ENCODE peak calls at places on chromosome 22, in four cellular contexts. One of them, this sample, is unnamed.

GRCh38 chr22:45064313-45065268 is 54.8 kb upstream of the PHF21B start:
- DNase-seq in HepG2: no peak
- DNase-seq in GM12878: peak
- DNase-seq in K562: no peak
- DNase-seq in this sample: no peak

GRCh38 chr22:23796461-23796860 is 9.7 kb downstream of the SMARCB1 start:
- DNase-seq in HepG2: no peak
- DNase-seq in GM12878: no peak
- DNase-seq in K562: no peak
- DNase-seq in this sample: no peak

GRCh38 chr22:44828193-44828592 is 75.8 kb downstream of the ARHGAP8 start:
- DNase-seq in HepG2: no peak
- DNase-seq in GM12878: no peak
- DNase-seq in K562: peak
- DNase-seq in this sample: peak

GRCh38 chr22:39598017-39598965 is 27.7 kb downstream of the CACNA1I start:
- DNase-seq in HepG2: no peak
- DNase-seq in GM12878: no peak
- DNase-seq in K562: peak
- DNase-seq in this sample: peak

GRCh38 chr22:17369553-17370035 is 334 bp downstream of the CECR2 start:
- DNase-seq in HepG2: no peak
- DNase-seq in GM12878: no peak
- DNase-seq in K562: peak
- DNase-seq in this sample: peak

GRCh38 chr22:30694171-30694637 is 470 bp upstream of the OSBP2 start:
- DNase-seq in HepG2: no peak
- DNase-seq in GM12878: no peak
- DNase-seq in K562: no peak
- DNase-seq in this sample: peak

GRCh38 chr22:31332886-31333285 is 13.3 kb downstream of the PATZ1 start:
- DNase-seq in HepG2: no peak
- DNase-seq in GM12878: no peak
- DNase-seq in K562: no peak
- DNase-seq in this sample: no peak

GRCh38 chr22:30176431-30176830 is 70.1 kb downstream of the LIF start:
- DNase-seq in HepG2: no peak
- DNase-seq in GM12878: no peak
- DNase-seq in K562: no peak
- DNase-seq in this sample: no peak

GRCh38 chr22:30325724-30326703 is 727 bp downstream of the TBC1D10A start:
- DNase-seq in HepG2: no peak
- DNase-seq in GM12878: no peak
- DNase-seq in K562: peak
- DNase-seq in this sample: peak

GRCh38 chr22:20219667-20220628 is 48.2 kb downstream of the RTN4R start:
- DNase-seq in HepG2: no peak
- DNase-seq in GM12878: no peak
- DNase-seq in K562: peak
- DNase-seq in this sample: peak
- TF ChIP-seq TARDBP in HepG2: no peak
- TF ChIP-seq TARDBP in GM12878: no peak
- TF ChIP-seq TARDBP in K562: no peak
- TF ChIP-seq TARDBP in this sample: no peak

DNA sequence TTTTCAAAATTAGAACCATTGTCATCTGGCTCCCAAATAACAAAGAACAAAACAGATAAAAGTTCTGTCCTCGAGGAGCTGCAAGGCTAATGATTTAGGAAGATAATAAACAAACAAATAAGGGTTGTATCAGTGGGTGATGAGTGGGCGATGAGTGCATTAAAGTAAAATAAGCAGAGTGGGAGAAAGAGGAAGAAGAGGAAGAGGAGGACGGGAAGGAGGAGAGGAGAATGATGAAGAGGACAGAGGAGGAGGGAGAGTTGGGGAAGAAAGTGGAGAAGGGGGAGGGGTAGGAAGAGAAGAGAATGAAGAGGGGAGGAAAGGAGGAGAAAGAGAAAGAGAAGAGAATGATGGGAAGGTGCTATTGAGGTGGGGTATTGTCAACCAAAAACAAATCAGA is 33.4 kb upstream of the ISX start:
- DNase-seq in HepG2: no peak
- DNase-seq in GM12878: no peak
- DNase-seq in K562: no peak
- DNase-seq in this sample: no peak
- TF ChIP-seq TARDBP in HepG2: no peak
- TF ChIP-seq TARDBP in GM12878: no peak
- TF ChIP-seq TARDBP in K562: no peak
- TF ChIP-seq TARDBP in this sample: no peak

DNA sequence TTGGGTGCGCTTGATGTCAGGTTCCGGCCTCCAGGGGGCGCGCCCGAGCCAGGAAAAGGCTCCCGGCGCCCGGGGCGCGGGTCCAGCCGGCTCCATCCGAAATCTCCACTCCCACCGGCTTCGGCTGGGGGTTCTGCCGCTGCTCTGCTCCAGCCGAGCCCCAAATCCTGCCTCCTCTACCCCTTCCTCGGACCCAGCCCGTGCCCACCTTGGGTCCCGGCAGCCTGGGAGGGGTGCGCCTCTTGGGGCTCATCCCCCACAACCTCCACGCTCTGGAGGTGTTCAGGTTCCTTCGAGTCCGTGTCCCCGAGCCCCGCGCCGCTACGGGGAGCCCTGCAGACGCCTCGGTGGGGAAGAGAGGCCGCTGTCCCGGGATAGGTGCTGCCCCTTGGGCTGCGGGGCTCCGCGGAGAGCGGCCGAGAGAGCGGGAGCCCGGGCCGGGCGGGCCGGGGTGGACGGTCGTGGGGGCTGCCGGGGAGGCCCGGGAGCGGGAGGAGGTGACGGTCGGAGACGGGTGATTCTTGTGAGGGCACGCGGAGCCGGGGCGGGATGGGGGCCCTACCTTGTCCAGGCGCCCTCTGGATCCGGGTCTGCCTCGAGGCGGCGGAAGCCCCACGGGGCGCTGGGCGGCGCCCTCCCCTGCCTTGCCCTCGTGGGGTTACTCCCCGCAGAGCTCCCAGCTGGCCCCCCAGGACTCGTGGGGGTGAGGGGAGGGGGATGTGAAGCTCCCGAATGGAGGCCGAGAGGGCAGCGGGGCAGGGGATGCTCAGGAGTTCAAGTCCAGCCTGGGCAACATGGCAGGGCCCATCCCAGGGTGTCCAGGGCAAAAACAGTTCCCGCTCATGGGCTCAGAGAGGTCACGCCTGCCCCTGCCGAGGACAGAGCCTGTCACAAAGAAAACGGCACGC is 13.2 kb upstream of the CYB5R3 start:
- DNase-seq in HepG2: no peak
- DNase-seq in GM12878: no peak
- DNase-seq in K562: peak
- DNase-seq in this sample: peak
- TF ChIP-seq TARDBP in HepG2: no peak
- TF ChIP-seq TARDBP in GM12878: no peak
- TF ChIP-seq TARDBP in K562: no peak
- TF ChIP-seq TARDBP in this sample: no peak

DNA sequence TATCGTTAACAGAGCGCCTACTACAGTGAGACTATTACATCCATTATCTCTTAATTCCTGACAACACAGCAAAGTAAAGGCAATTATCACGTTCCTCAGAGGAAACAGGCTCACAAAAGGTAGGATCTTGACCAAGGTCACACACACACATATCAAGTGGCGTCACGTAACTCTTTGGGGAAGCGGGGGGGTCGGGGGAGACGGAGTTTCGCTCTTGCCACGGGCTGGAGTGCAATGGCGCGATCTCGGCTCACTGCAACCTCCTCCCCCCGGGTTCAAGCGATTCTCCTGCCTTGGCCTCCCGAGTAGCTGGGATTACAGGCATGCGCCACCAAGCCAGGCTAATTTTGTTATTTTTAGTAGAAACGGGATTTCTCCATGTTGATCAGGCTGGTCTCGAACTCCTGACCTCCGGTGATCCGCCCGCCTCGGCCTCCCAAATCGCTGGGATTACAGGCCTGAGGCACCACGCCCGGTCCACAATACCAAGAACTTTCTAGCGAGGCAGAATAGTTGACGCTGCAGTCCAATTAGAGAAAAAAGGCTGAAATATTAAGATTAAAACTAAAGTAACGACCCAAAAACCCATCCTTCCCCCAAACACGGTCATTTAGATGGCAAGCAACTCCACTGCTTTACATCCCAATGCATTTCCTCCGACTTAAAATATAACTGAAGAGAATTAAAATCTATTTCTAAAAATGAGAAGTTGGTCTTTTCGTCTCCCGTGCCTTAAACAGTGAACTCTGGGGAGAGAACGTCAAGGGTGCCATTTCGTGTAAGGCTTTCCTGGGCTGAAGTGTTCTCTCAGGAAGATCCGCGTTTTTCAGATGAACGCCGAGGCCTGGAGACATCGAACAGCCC is 1.1 kb downstream of the DDX17 start:
- DNase-seq in HepG2: peak
- DNase-seq in GM12878: no peak
- DNase-seq in K562: peak
- DNase-seq in this sample: peak
- TF ChIP-seq TARDBP in HepG2: no peak
- TF ChIP-seq TARDBP in GM12878: no peak
- TF ChIP-seq TARDBP in K562: no peak
- TF ChIP-seq TARDBP in this sample: no peak

GRCh38 chr22:29029202-29030000 is 32.2 kb downstream of the C22orf31 start:
- DNase-seq in HepG2: no peak
- DNase-seq in GM12878: no peak
- DNase-seq in K562: no peak
- DNase-seq in this sample: no peak
- TF ChIP-seq TARDBP in HepG2: no peak
- TF ChIP-seq TARDBP in GM12878: no peak
- TF ChIP-seq TARDBP in K562: no peak
- TF ChIP-seq TARDBP in this sample: no peak

GRCh38 chr22:46592390-46592872 is 27.8 kb upstream of the GRAMD4 start:
- DNase-seq in HepG2: no peak
- DNase-seq in GM12878: no peak
- DNase-seq in K562: no peak
- DNase-seq in this sample: no peak
- TF ChIP-seq TARDBP in HepG2: no peak
- TF ChIP-seq TARDBP in GM12878: no peak
- TF ChIP-seq TARDBP in K562: no peak
- TF ChIP-seq TARDBP in this sample: no peak

DNA sequence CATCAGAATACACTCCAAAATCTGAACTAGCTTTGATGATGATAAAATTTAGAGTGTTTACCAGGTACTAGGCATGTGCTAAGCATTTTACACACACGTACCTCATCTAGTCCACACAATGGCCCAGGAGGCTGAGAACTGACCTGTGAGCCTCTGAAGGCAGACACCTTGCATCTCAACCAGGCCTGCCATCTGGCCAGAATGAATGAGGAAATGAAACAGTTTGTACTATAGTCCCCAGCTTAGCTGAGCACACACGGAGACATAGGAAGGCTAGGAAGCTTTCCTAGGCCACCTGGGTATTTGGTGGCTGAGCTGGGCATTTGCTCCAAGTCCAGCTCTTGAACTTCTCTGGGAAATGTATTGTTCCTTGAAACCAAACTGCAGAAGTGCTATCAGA is 6.9 kb upstream of the SHANK3 start:
- DNase-seq in HepG2: no peak
- DNase-seq in GM12878: no peak
- DNase-seq in K562: no peak
- DNase-seq in this sample: no peak
- TF ChIP-seq TARDBP in HepG2: no peak
- TF ChIP-seq TARDBP in GM12878: no peak
- TF ChIP-seq TARDBP in K562: no peak
- TF ChIP-seq TARDBP in this sample: no peak

DNA sequence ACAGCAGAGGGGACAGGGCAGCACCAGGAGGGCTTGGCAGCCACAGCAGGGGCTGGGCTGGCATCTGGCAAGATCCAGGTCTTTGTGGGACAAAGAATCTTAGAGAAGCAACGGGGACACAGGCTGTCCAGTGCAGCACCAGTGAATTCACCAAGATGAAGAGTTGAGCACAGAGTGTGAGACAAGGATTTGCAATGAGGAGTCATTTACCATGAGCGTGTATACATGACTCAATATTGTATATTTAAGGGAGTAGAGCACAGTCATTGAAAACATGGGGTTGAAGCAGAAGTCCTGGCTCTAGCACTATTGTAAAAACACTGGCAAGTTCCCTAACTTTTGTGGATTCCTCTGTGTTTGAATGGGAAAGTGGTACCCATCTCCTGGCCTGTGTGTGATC is 3.5 kb downstream of the APOL1 start:
- DNase-seq in HepG2: no peak
- DNase-seq in GM12878: no peak
- DNase-seq in K562: no peak
- DNase-seq in this sample: no peak
- TF ChIP-seq TARDBP in HepG2: no peak
- TF ChIP-seq TARDBP in GM12878: no peak
- TF ChIP-seq TARDBP in K562: no peak
- TF ChIP-seq TARDBP in this sample: no peak